ENCODE peak calls at places on chromosomes 7 and 10, in four cellular contexts. Q is cardiac muscle cell, E is NT2/D1, X is HCT116. A is an unnamed sample.

GRCh38 chr10:29643785-29644501 is 9.2 kb upstream of the SVIL start:
- DNase-seq in Q (no peak), E (no peak), X (no peak), A (no peak)

GRCh38 chr7:156524737-156525597 is 115.6 kb upstream of the RNF32 start:
- DNase-seq in Q (no peak), E (no peak), X (no peak), A (no peak)

GRCh38 chr7:132755538-132756481 is 179.5 kb upstream of the PLXNA4 start:
- DNase-seq in Q (no peak), E (no peak), X (no peak), A (no peak)

GRCh38 chr7:108203433-108204002 is 73.4 kb upstream of the LAMB4 start:
- DNase-seq in Q (no peak), E (no peak), X (no peak), A (no peak)

GRCh38 chr10:60963441-60964256 is 19.7 kb upstream of the RHOBTB1 start:
- DNase-seq in Q (no peak), E (no peak), X (no peak), A (no peak)

GRCh38 chr7:157438121-157439025 is 101.6 kb downstream of the DNAJB6 start:
- DNase-seq in Q (no peak), E (no peak), X (no peak), A (no peak)

GRCh38 chr7:151251328-151251925 is 2.9 kb upstream of the SMARCD3 start:
- DNase-seq in Q (peak; percentile 75), E (no peak), X (no peak), A (peak; percentile 47)

GRCh38 chr7:130822642-130823041 is 88.6 kb upstream of the KLF14 start:
- DNase-seq in Q (no peak), E (no peak), X (no peak), A (no peak)

GRCh38 chr10:19876570-19876969 is 60.3 kb downstream of the PLXDC2 start:
- DNase-seq in Q (no peak), E (no peak), X (no peak), A (no peak)

GRCh38 chr10:21110358-21110757 is 213.2 kb upstream of the NEBL start:
- DNase-seq in Q (no peak), E (no peak), X (no peak), A (no peak)

GRCh38 chr10:91909178-91909677 is at the start of gene FGFBP3:
- DNase-seq in Q (peak; percentile 91), E (no peak), X (peak; percentile 40), A (peak; percentile 81)

GRCh38 chr7:105689093-105689819 is 108.0 kb upstream of the EFCAB10 start:
- DNase-seq in Q (no peak), E (peak; percentile 95), X (no peak), A (peak; percentile 86)

GRCh38 chr7:117951711-117952280 is 78.6 kb upstream of the CTTNBP2 start:
- DNase-seq in Q (no peak), E (no peak), X (no peak), A (no peak)

DNA sequence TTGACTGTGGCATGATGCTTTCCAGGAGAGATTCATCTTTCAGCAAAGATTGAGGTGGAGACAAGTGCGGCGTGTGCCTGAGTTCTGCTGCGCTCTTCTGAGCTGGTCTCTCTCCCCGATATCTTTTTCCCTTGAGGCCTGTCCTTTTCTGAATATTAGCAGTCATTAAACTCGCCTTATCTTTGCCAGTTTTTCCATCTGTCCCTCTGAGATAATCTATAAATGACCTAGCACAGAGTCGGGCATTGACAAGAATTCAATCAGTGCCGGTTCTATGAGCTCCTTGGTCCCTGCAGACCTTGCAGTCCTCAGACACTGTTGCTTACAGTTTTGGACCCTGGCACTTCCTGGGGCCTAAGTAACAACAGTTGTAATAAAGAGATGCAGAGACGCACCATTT is 89.7 kb upstream of the IKZF1 start:
- DNase-seq in Q (no peak), E (no peak), X (no peak), A (no peak)
- H3K4me1 ChIP-seq in Q (no peaks in the 10 kb centered on the region), E (no peaks in the 10 kb centered on the region), X (no peaks in the 10 kb centered on the region), A (no peaks in the 10 kb centered on the region)

GRCh38 chr7:69801729-69802688 is 203.7 kb downstream of the AUTS2 start:
- DNase-seq in Q (no peak), E (no peak), X (no peak), A (no peak)

GRCh38 chr7:69800495-69800894 is 202.2 kb downstream of the AUTS2 start:
- DNase-seq in Q (peak; percentile 76), E (peak; percentile 28), X (no peak), A (peak; percentile 36)

GRCh38 chr7:69804962-69805361 is 206.7 kb downstream of the AUTS2 start:
- DNase-seq in Q (no peak), E (no peak), X (no peak), A (no peak)

GRCh38 chr7:69799990-69800389 is 201.7 kb downstream of the AUTS2 start:
- DNase-seq in Q (no peak), E (no peak), X (no peak), A (no peak)

GRCh38 chr7:69803699-69804516 is 205.6 kb downstream of the AUTS2 start:
- DNase-seq in Q (no peak), E (no peak), X (no peak), A (no peak)
- H3K4me1 ChIP-seq in Q (peaks cover 59% of the 10 kb centered on the region), E (no peaks in the 10 kb centered on the region), X (no peaks in the 10 kb centered on the region), A (peaks cover 13% of the 10 kb centered on the region)

DNA sequence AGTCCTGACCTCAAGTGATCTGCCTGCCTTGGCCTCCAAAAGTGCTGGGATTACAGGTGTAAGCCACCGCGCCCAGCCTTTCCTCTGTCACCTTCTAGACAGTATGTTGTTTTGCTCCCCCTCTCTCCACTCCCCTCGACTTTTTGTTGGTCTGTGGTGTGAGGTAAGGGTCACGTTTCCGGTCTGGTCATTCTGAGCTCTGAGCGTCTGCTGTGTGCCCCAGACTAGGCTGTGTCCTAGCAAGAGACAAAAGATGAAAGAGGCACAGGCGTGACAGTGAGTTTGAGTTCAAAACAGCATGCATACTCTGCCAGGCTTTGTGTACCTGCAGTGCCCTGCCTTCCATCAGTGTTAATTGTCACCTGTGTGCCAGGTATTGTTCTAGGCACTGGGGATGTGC is 87.4 kb upstream of the PPIF start:
- DNase-seq in Q (no peak), E (no peak), X (no peak), A (no peak)
- H3K4me1 ChIP-seq in Q (peaks cover 40% of the 10 kb centered on the region), E (peaks cover 13% of the 10 kb centered on the region), X (peaks cover 7% of the 10 kb centered on the region), A (no peaks in the 10 kb centered on the region)

DNA sequence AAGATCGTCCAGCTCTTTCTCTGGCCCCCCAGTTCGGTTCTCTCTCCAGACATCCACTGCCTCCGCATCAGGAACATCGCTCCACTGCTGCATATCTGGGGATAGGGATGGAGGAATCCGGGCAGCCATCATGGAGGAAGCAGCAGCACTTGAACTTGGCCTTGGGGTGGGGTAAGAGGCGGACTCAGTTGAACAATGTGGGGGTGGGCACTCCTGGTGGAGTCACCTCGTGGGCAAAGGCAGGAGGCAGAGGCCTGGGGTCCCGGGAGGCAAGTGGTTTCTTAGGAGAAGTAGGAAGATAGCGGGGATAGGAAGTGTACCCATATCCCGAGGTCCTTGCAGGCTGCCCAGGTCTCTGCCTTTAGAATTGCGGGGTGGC is 98.3 kb downstream of the CHST15 start:
- DNase-seq in Q (no peak), E (no peak), X (peak; percentile 32), A (no peak)
- H3K4me1 ChIP-seq in Q (no peaks in the 10 kb centered on the region), E (peaks cover 4% of the 10 kb centered on the region), X (peaks cover 17% of the 10 kb centered on the region), A (peaks cover 3% of the 10 kb centered on the region)

GRCh38 chr10:68088744-68089143 is 13.7 kb upstream of the HERC4 start:
- DNase-seq in Q (no peak), E (no peak), X (no peak), A (no peak)

GRCh38 chr10:68088030-68088396 is 12.9 kb upstream of the HERC4 start:
- DNase-seq in Q (no peak), E (no peak), X (no peak), A (no peak)

GRCh38 chr10:68087338-68088029 is 12.4 kb upstream of the HERC4 start:
- DNase-seq in Q (no peak), E (no peak), X (no peak), A (no peak)

GRCh38 chr10:68086011-68086410 is 10.9 kb upstream of the HERC4 start:
- DNase-seq in Q (no peak), E (no peak), X (no peak), A (no peak)

GRCh38 chr10:68086910-68087309 is 11.8 kb upstream of the HERC4 start:
- DNase-seq in Q (no peak), E (no peak), X (no peak), A (no peak)
- H3K4me1 ChIP-seq in Q (no peaks in the 10 kb centered on the region), E (no peaks in the 10 kb centered on the region), X (peaks cover 11% of the 10 kb centered on the region), A (peaks cover 26% of the 10 kb centered on the region)

GRCh38 chr10:14659626-14660196 is 115.0 kb downstream of the FAM107B start:
- DNase-seq in Q (no peak), E (no peak), X (no peak), A (no peak)
- H3K4me1 ChIP-seq in Q (peaks cover 4% of the 10 kb centered on the region), E (peaks cover 4% of the 10 kb centered on the region), X (peaks cover 12% of the 10 kb centered on the region), A (no peaks in the 10 kb centered on the region)